ENCODE peak calls at places on chromosomes 2 and 18, in five cellular contexts. H is heart right ventricle; S is pancreas; Q is left lung; U is stimulated activated naive CD8-positive, alpha-beta T cell treated with anti-CD3 and anti-CD28 coated beads, Interleukin-15, Interleukin-2, amounts not matched to agents 100 U/mL and 50 U/mL, for 24 hours. L is an unnamed sample.

GRCh38 chr2:230821261-230821990 is 43.3 kb upstream of the ITM2C start:
- ATAC-seq in H (no peak), S (no peak), Q (no peak), U (no peak), L (no peak)

GRCh38 chr2:200515155-200515554 is 5.3 kb upstream of the KCTD18 start:
- ATAC-seq in H (no peak), S (no peak), Q (no peak), U (no peak), L (no peak)

GRCh38 chr2:25738383-25739343 is 65.3 kb upstream of the DTNB start:
- ATAC-seq in H (peak), S (no peak), Q (no peak), U (no peak), L (no peak)

GRCh38 chr2:219001577-219002394 is 8.6 kb upstream of the CRYBA2 start:
- ATAC-seq in H (peak), S (peak), Q (peak), U (peak), L (no peak)

GRCh38 chr2:190515687-190516086 is 18.8 kb downstream of the NEMP2 start:
- ATAC-seq in H (no peak), S (no peak), Q (no peak), U (no peak), L (no peak)

GRCh38 chr18:75790821-75791220 is 363.3 kb upstream of the SMIM21 start:
- ATAC-seq in H (no peak), S (no peak), Q (no peak), U (no peak), L (no peak)

GRCh38 chr2:160372010-160372356 is 121.6 kb downstream of the RBMS1 start:
- ATAC-seq in H (no peak), S (no peak), Q (no peak), U (no peak), L (no peak)

GRCh38 chr2:45676088-45676487 is 24.6 kb downstream of the PRKCE start:
- ATAC-seq in H (no peak), S (peak), Q (no peak), U (no peak), L (no peak)